ENCODE peak calls at places on chromosomes 16 and 17, in seven cellular contexts. One of them, this sample, is unnamed.

GRCh38 chr17:27259356-27259755 is 34.6 kb upstream of the WSB1 start:
- DNase-seq in mesendoderm: no peak
- DNase-seq in fibroblast of lung: peak; percentile 47
- DNase-seq in PC-3: no peak
- DNase-seq in K562: no peak
- DNase-seq in HCT116: no peak
- DNase-seq in astrocyte: peak; percentile 23
- DNase-seq in this sample: no peak

GRCh38 chr16:3508736-3509135 is 7.9 kb downstream of the CLUAP1 start:
- DNase-seq in K562: no peak
- DNase-seq in HCT116: no peak
- DNase-seq in fibroblast of lung: no peak
- DNase-seq in astrocyte: no peak
- DNase-seq in PC-3: no peak
- DNase-seq in mesendoderm: no peak
- DNase-seq in this sample: no peak

GRCh38 chr17:64420143-64420670 is 28.7 kb upstream of the MILR1 start:
- DNase-seq in astrocyte: peak; percentile 56
- DNase-seq in HCT116: peak; percentile 81
- DNase-seq in PC-3: peak; percentile 91
- DNase-seq in mesendoderm: peak; percentile 76
- DNase-seq in K562: peak; percentile 59
- DNase-seq in fibroblast of lung: peak; percentile 69
- DNase-seq in this sample: peak; percentile 39

GRCh38 chr17:45924332-45924820 is 30.0 kb downstream of the MAPT start:
- DNase-seq in astrocyte: no peak
- DNase-seq in PC-3: no peak
- DNase-seq in HCT116: no peak
- DNase-seq in fibroblast of lung: no peak
- DNase-seq in K562: no peak
- DNase-seq in mesendoderm: no peak
- DNase-seq in this sample: no peak

GRCh38 chr17:72183194-72183685 is 62.4 kb downstream of the SOX9 start:
- DNase-seq in PC-3: peak; percentile 14
- DNase-seq in K562: no peak
- DNase-seq in mesendoderm: no peak
- DNase-seq in fibroblast of lung: no peak
- DNase-seq in HCT116: no peak
- DNase-seq in astrocyte: no peak
- DNase-seq in this sample: no peak

GRCh38 chr16:74309789-74310781 is 13.5 kb downstream of the PSMD7 start:
- DNase-seq in HCT116: peak; percentile 41
- DNase-seq in mesendoderm: peak; percentile 65
- DNase-seq in fibroblast of lung: peak; percentile 44
- DNase-seq in PC-3: peak; percentile 55
- DNase-seq in astrocyte: peak; percentile 25
- DNase-seq in K562: peak; percentile 47
- DNase-seq in this sample: peak; percentile 30

GRCh38 chr17:29078183-29079045 is 35.5 kb downstream of the PIPOX start:
- DNase-seq in PC-3: peak; percentile 38
- DNase-seq in HCT116: peak; percentile 4
- DNase-seq in mesendoderm: no peak
- DNase-seq in astrocyte: peak; percentile 15
- DNase-seq in K562: no peak
- DNase-seq in fibroblast of lung: peak; percentile 43
- DNase-seq in this sample: no peak

GRCh38 chr17:49841548-49841947 is 6.3 kb downstream of the TAC4 start:
- DNase-seq in mesendoderm: no peak
- DNase-seq in K562: no peak
- DNase-seq in fibroblast of lung: no peak
- DNase-seq in astrocyte: no peak
- DNase-seq in HCT116: no peak
- DNase-seq in PC-3: no peak
- DNase-seq in this sample: no peak

GRCh38 chr16:8972843-8973586 is 9.3 kb upstream of the USP7 start:
- DNase-seq in PC-3: no peak
- DNase-seq in HCT116: no peak
- DNase-seq in fibroblast of lung: peak; percentile 32
- DNase-seq in K562: no peak
- DNase-seq in astrocyte: no peak
- DNase-seq in mesendoderm: no peak
- DNase-seq in this sample: no peak

GRCh38 chr16:49129935-49130334 is 151.7 kb downstream of the CBLN1 start:
- DNase-seq in PC-3: no peak
- DNase-seq in HCT116: no peak
- DNase-seq in mesendoderm: no peak
- DNase-seq in fibroblast of lung: no peak
- DNase-seq in K562: no peak
- DNase-seq in astrocyte: no peak
- DNase-seq in this sample: no peak

GRCh38 chr17:61414936-61415251 is 15.3 kb downstream of the TBX2 start:
- DNase-seq in fibroblast of lung: no peak
- DNase-seq in mesendoderm: no peak
- DNase-seq in astrocyte: no peak
- DNase-seq in PC-3: no peak
- DNase-seq in HCT116: no peak
- DNase-seq in K562: peak; percentile 2
- DNase-seq in this sample: no peak

GRCh38 chr17:68207651-68208253 is 40.1 kb upstream of the AMZ2 start:
- DNase-seq in K562: no peak
- DNase-seq in HCT116: no peak
- DNase-seq in PC-3: no peak
- DNase-seq in fibroblast of lung: no peak
- DNase-seq in astrocyte: no peak
- DNase-seq in mesendoderm: no peak
- DNase-seq in this sample: no peak

GRCh38 chr17:37107406-37108083 is 158.8 kb downstream of the AATF start:
- DNase-seq in mesendoderm: no peak
- DNase-seq in astrocyte: peak; percentile 65
- DNase-seq in K562: no peak
- DNase-seq in PC-3: no peak
- DNase-seq in HCT116: no peak
- DNase-seq in fibroblast of lung: peak; percentile 75
- DNase-seq in this sample: no peak

GRCh38 chr17:47884905-47885735 is 10.9 kb upstream of the SP2 start:
- DNase-seq in HCT116: no peak
- DNase-seq in mesendoderm: no peak
- DNase-seq in astrocyte: no peak
- DNase-seq in K562: no peak
- DNase-seq in fibroblast of lung: no peak
- DNase-seq in PC-3: no peak
- DNase-seq in this sample: peak; percentile 85

GRCh38 chr16:79613009-79613408 is 12.5 kb upstream of the MAF start:
- DNase-seq in PC-3: no peak
- DNase-seq in astrocyte: peak; percentile 83
- DNase-seq in K562: no peak
- DNase-seq in HCT116: no peak
- DNase-seq in mesendoderm: no peak
- DNase-seq in fibroblast of lung: peak; percentile 84
- DNase-seq in this sample: no peak

GRCh38 chr17:39192901-39193300 is 4.6 kb downstream of the CACNB1 start:
- DNase-seq in HCT116: no peak
- DNase-seq in K562: no peak
- DNase-seq in astrocyte: no peak
- DNase-seq in fibroblast of lung: no peak
- DNase-seq in mesendoderm: no peak
- DNase-seq in PC-3: no peak
- DNase-seq in this sample: no peak

GRCh38 chr17:39191750-39192510 is 5.5 kb downstream of the CACNB1 start:
- DNase-seq in K562: no peak
- DNase-seq in astrocyte: no peak
- DNase-seq in fibroblast of lung: no peak
- DNase-seq in HCT116: no peak
- DNase-seq in mesendoderm: no peak
- DNase-seq in PC-3: no peak
- DNase-seq in this sample: no peak

GRCh38 chr17:39194985-39195524 is 2.4 kb downstream of the CACNB1 start:
- DNase-seq in PC-3: no peak
- DNase-seq in K562: no peak
- DNase-seq in mesendoderm: peak; percentile 80
- DNase-seq in fibroblast of lung: no peak
- DNase-seq in astrocyte: no peak
- DNase-seq in HCT116: no peak
- DNase-seq in this sample: no peak

GRCh38 chr17:39194089-39194984 is 3.1 kb downstream of the CACNB1 start:
- DNase-seq in astrocyte: peak; percentile 49
- DNase-seq in mesendoderm: peak; percentile 92
- DNase-seq in HCT116: no peak
- DNase-seq in PC-3: no peak
- DNase-seq in K562: peak; percentile 91
- DNase-seq in fibroblast of lung: peak; percentile 69
- DNase-seq in this sample: no peak

DNA sequence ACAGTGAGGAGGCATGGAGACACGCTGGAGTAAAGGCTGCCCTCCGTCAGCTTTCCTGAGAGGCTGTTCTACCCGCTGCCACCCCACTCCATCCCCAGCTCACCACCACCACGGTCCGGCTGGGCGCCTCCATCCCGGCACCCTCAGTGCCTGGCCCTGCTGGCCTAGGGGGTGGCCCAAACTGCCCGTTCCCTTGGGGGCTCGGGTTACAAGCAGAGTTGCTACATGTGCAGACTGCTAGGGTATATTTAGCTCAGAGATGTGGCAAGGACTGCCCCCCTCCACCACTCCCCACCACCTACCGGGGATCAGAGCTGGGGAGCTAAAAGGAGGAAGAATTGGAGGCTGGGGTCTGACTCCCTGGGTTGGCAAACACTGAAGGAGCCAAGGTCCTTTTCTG is 4.1 kb downstream of the CACNB1 start:
- DNase-seq in mesendoderm: no peak
- DNase-seq in fibroblast of lung: no peak
- DNase-seq in K562: no peak
- DNase-seq in astrocyte: no peak
- DNase-seq in HCT116: no peak
- DNase-seq in PC-3: no peak
- DNase-seq in this sample: no peak
- H3K9ac ChIP-seq in mesendoderm: no peak overlapping the region
- H3K9ac ChIP-seq in fibroblast of lung: no peak overlapping the region
- H3K9ac ChIP-seq in K562: peak overlapping the region; percentile 9
- H3K9ac ChIP-seq in astrocyte: no peak overlapping the region
- H3K9ac ChIP-seq in HCT116: no peak overlapping the region
- H3K9ac ChIP-seq in PC-3: no peak overlapping the region
- H3K9ac ChIP-seq in this sample: no peak overlapping the region

DNA sequence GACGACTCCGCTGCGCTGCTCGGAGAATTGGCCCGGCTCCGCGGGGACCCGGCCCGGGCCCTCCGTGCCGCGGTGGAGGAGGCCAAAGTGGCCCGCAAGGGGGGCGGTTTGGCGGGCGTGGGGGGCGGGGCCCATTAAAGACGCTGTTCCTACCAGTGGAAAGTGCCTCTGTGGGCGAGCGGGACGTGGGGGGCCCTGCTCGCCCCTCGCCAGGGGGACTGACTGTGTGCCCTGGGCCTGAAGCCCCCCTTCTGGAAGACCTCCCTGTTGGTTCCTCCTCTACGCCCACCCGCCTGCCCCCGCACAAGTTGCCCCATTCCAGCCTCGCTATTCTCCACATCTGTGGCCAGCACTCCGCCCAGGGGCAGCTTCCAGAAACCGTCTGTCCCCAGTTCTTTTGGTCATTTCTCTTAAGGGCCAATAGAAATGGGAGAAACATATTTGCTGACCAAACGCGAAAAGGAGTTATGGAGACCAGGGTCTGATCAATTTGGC is 1.9 kb upstream of the FGF11 start:
- DNase-seq in PC-3: no peak
- DNase-seq in fibroblast of lung: no peak
- DNase-seq in astrocyte: no peak
- DNase-seq in mesendoderm: no peak
- DNase-seq in HCT116: no peak
- DNase-seq in K562: no peak
- DNase-seq in this sample: no peak
- H3K4me1 ChIP-seq in PC-3: peaks cover 4% of the 10 kb centered on the region
- H3K4me1 ChIP-seq in fibroblast of lung: peaks cover 13% of the 10 kb centered on the region
- H3K4me1 ChIP-seq in astrocyte: peaks cover 27% of the 10 kb centered on the region
- H3K4me1 ChIP-seq in mesendoderm: peaks cover 5% of the 10 kb centered on the region
- H3K4me1 ChIP-seq in HCT116: peaks cover 32% of the 10 kb centered on the region
- H3K4me1 ChIP-seq in K562: peaks cover 17% of the 10 kb centered on the region
- H3K4me1 ChIP-seq in this sample: peaks cover 18% of the 10 kb centered on the region

GRCh38 chr17:78123258-78123929 is 5.2 kb downstream of the TMC6 start:
- DNase-seq in K562: no peak
- DNase-seq in HCT116: no peak
- DNase-seq in mesendoderm: no peak
- DNase-seq in astrocyte: no peak
- DNase-seq in PC-3: no peak
- DNase-seq in fibroblast of lung: no peak
- DNase-seq in this sample: no peak

GRCh38 chr17:78125138-78125913 is 3.2 kb downstream of the TMC6 start:
- DNase-seq in mesendoderm: no peak
- DNase-seq in PC-3: no peak
- DNase-seq in astrocyte: no peak
- DNase-seq in K562: no peak
- DNase-seq in fibroblast of lung: no peak
- DNase-seq in HCT116: no peak
- DNase-seq in this sample: no peak

GRCh38 chr17:78122991-78123249 is 5.6 kb downstream of the TMC6 start:
- DNase-seq in K562: peak; percentile 13
- DNase-seq in HCT116: no peak
- DNase-seq in mesendoderm: no peak
- DNase-seq in PC-3: no peak
- DNase-seq in fibroblast of lung: no peak
- DNase-seq in astrocyte: no peak
- DNase-seq in this sample: no peak

GRCh38 chr17:78124836-78125137 is 3.8 kb downstream of the TMC6 start:
- DNase-seq in fibroblast of lung: no peak
- DNase-seq in PC-3: no peak
- DNase-seq in astrocyte: no peak
- DNase-seq in K562: no peak
- DNase-seq in HCT116: no peak
- DNase-seq in mesendoderm: no peak
- DNase-seq in this sample: no peak

DNA sequence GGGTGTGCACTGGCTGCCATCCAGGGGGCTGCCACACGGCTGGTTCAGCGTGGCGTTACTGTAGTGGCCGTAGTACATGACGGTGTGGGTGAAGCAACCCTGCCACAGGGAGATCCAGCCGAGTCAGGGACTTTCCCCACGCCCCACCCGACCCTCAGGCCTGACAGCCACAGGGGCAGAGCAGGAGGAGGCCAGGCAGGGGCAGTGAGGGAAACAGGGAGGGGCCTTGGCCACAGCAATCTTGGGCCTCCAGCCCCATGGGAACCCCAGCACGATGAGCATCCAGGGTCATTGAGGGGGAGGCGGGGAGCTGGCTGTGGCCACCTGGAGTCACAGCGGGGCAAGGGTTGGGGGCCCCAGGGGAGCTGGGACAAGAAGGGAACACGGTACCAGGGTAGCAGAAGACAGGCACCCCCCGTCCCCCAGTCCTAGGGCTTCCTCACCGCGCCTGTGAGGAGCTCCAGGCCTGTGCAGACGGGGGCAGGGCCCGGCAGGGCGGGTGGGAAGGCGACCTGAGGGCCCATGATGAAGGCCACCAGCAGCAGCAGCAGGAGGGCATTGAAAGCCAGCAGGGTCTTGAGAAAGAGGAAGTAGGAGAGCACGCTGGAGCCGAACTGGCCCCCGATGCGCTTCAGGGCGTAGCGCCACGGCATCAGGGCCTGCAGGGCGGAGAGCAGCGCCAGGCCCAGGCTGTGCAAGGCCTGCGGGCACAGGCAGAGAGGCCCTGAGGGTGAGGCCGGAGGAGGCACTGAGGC is 4.3 kb downstream of the TMC6 start:
- DNase-seq in K562: no peak
- DNase-seq in PC-3: no peak
- DNase-seq in astrocyte: no peak
- DNase-seq in mesendoderm: no peak
- DNase-seq in fibroblast of lung: no peak
- DNase-seq in HCT116: no peak
- DNase-seq in this sample: no peak
- H3K9ac ChIP-seq in K562: peak overlapping the region; percentile 84
- H3K9ac ChIP-seq in PC-3: no peak overlapping the region
- H3K9ac ChIP-seq in astrocyte: no peak overlapping the region
- H3K9ac ChIP-seq in mesendoderm: no peak overlapping the region
- H3K9ac ChIP-seq in fibroblast of lung: no peak overlapping the region
- H3K9ac ChIP-seq in HCT116: no peak overlapping the region
- H3K9ac ChIP-seq in this sample: no peak overlapping the region

GRCh38 chr16:85564277-85565051 is 48.7 kb upstream of the GSE1 start:
- DNase-seq in astrocyte: no peak
- DNase-seq in mesendoderm: no peak
- DNase-seq in PC-3: peak; percentile 15
- DNase-seq in K562: peak; percentile 58
- DNase-seq in fibroblast of lung: no peak
- DNase-seq in HCT116: no peak
- DNase-seq in this sample: no peak
- H3K4me1 ChIP-seq in astrocyte: peaks cover 13% of the 10 kb centered on the region
- H3K4me1 ChIP-seq in mesendoderm: peaks cover 41% of the 10 kb centered on the region
- H3K4me1 ChIP-seq in PC-3: peaks cover 13% of the 10 kb centered on the region
- H3K4me1 ChIP-seq in K562: peaks cover 90% of the 10 kb centered on the region
- H3K4me1 ChIP-seq in fibroblast of lung: peaks cover 10% of the 10 kb centered on the region
- H3K4me1 ChIP-seq in HCT116: peaks cover 30% of the 10 kb centered on the region
- H3K4me1 ChIP-seq in this sample: peaks cover 41% of the 10 kb centered on the region